ENCODE peak calls at places on chromosome 1, in ten cellular contexts. E is esophagus squamous epithelium; F is T follicular helper cell; X is fibroblast of mammary gland; V is NB4; M is H54; Z is aorta; W is T-helper 1 cell; G is activated naive CD8-positive, alpha-beta T cell treated with anti-CD3 and anti-CD28 coated beads, Interleukin-2, amount 50 U/mL, for 24 hours; S is BJ. K is an unnamed sample.

GRCh38 chr1:14924455-14925325 is 228.9 kb upstream of the TMEM51 start:
- DNase-seq in V (peak; percentile 15), Z (peak; percentile 86), G (peak; percentile 22), M (peak; percentile 41), F (no peak), X (peak; percentile 49), W (no peak), E (no peak), S (no peak), K (peak; percentile 60)

GRCh38 chr1:37616330-37616729 is 18.4 kb downstream of the RSPO1 start:
- DNase-seq in E (no peak), X (no peak), F (no peak), G (no peak), S (no peak), M (no peak), W (no peak), Z (no peak), V (no peak), K (no peak)

GRCh38 chr1:3352084-3352951 is 102.1 kb upstream of the ARHGEF16 start:
- DNase-seq in F (no peak), V (no peak), X (peak; percentile 82), E (no peak), G (no peak), S (peak; percentile 38), W (no peak), M (peak; percentile 63), Z (peak; percentile 89), K (no peak)

GRCh38 chr1:91781371-91781825 is 104.6 kb downstream of the TGFBR3 start:
- DNase-seq in Z (no peak), F (no peak), S (peak; percentile 65), X (peak; percentile 97), W (no peak), G (no peak), E (no peak), V (no peak), M (no peak), K (peak; percentile 71)

GRCh38 chr1:233998926-233999325 is 94.5 kb downstream of the SLC35F3 start:
- DNase-seq in V (no peak), Z (no peak), G (no peak), E (no peak), S (no peak), F (no peak), X (no peak), M (no peak), W (no peak), K (no peak)

GRCh38 chr1:184536246-184536985 is 149.6 kb downstream of the C1orf21 start:
- DNase-seq in M (no peak), G (no peak), S (no peak), W (no peak), E (no peak), X (no peak), Z (no peak), V (no peak), F (no peak), K (no peak)

GRCh38 chr1:226047495-226047894 is 15.0 kb upstream of the H3-3A start:
- DNase-seq in G (no peak), V (no peak), W (no peak), F (no peak), S (no peak), X (peak; percentile 51), M (no peak), Z (no peak), E (no peak), K (no peak)

GRCh38 chr1:45018599-45019230 is 6.7 kb downstream of the UROD start:
- DNase-seq in E (no peak), V (peak; percentile 58), Z (no peak), M (peak; percentile 35), X (peak; percentile 58), S (no peak), W (no peak), F (peak; percentile 47), G (peak; percentile 66), K (peak; percentile 29)

GRCh38 chr1:176785810-176786209 is 322.8 kb downstream of the PAPPA2 start:
- DNase-seq in Z (no peak), W (no peak), X (no peak), M (no peak), S (no peak), F (no peak), G (no peak), V (no peak), E (no peak), K (no peak)

GRCh38 chr1:93756656-93757055 is 75.0 kb upstream of the BCAR3 start:
- DNase-seq in G (no peak), M (no peak), F (no peak), E (no peak), Z (no peak), W (no peak), V (no peak), X (no peak), S (no peak), K (no peak)

GRCh38 chr1:117112063-117112462 is 9.5 kb downstream of the TRIM45 start:
- DNase-seq in F (no peak), W (no peak), V (no peak), Z (no peak), M (no peak), S (no peak), X (no peak), E (no peak), G (no peak), K (no peak)

GRCh38 chr1:71295340-71295739 is 214.5 kb upstream of the ZRANB2 start:
- DNase-seq in V (no peak), Z (no peak), E (no peak), X (peak; percentile 56), M (no peak), S (no peak), G (no peak), F (no peak), W (no peak), K (no peak)

GRCh38 chr1:81114191-81114590 is 686.5 kb upstream of the ADGRL2 start:
- DNase-seq in W (no peak), M (no peak), X (no peak), Z (no peak), G (no peak), V (no peak), E (no peak), F (no peak), S (no peak), K (no peak)

GRCh38 chr1:109213824-109214693 is at the start of gene SARS1:
- DNase-seq in M (peak; percentile 84), X (peak; percentile 70), V (peak; percentile 88), F (peak; percentile 79), G (peak; percentile 90), S (peak; percentile 42), W (peak; percentile 74), E (no peak), Z (peak; percentile 95), K (peak; percentile 94)

GRCh38 chr1:241542199-241542907 is 10.2 kb downstream of the KMO start:
- DNase-seq in Z (no peak), W (no peak), X (no peak), G (no peak), M (no peak), F (no peak), S (no peak), V (peak; percentile 21), E (no peak), K (no peak)

GRCh38 chr1:28553229-28553930 is 495 bp downstream of the TRNAU1AP start:
- DNase-seq in X (peak; percentile 36), E (no peak), G (peak; percentile 47), F (no peak), M (peak; percentile 44), Z (peak; percentile 82), S (peak; percentile 2), V (peak; percentile 62), W (no peak), K (peak; percentile 50)

GRCh38 chr1:234607091-234608025 is 2.6 kb downstream of the IRF2BP2 start:
- DNase-seq in W (no peak), S (no peak), V (peak; percentile 84), F (no peak), Z (no peak), E (no peak), G (peak; percentile 27), X (peak; percentile 44), M (no peak), K (no peak)

K was measured in RWPE1.